ENCODE peak calls at places on chromosomes 2 and 18, in seven cellular contexts. R, I, N, G, L, E and M are unnamed samples.
A peak's percentile ranks its signal among the peaks of the same experiment; 100 is the strongest.

GRCh38 chr2:157444643-157445040 is 753 bp upstream of the CYTIP start:
- DNase-seq in I (no peak), R (no peak), G (no peak), N (no peak), E (no peak), L (no peak), M (no peak)

GRCh38 chr2:97857553-97857952 is 138.2 kb downstream of the TMEM131 start:
- DNase-seq in L (no peak), E (no peak), N (no peak), I (no peak), R (no peak), G (no peak), M (no peak)

GRCh38 chr2:56185101-56185581 is 1.4 kb downstream of the CCDC85A start:
- DNase-seq in G (peak; percentile 8), L (no peak), R (no peak), I (no peak), E (peak; percentile 31), N (peak; percentile 63), M (no peak)

GRCh38 chr2:216920150-216920846 is 60.4 kb upstream of the TNP1 start:
- DNase-seq in G (no peak), E (no peak), R (no peak), I (no peak), L (no peak), N (peak; percentile 65), M (no peak)

GRCh38 chr2:176104338-176105077 is 2.6 kb upstream of the HOXD11 start:
- DNase-seq in L (no peak), G (no peak), R (peak; percentile 78), N (no peak), E (no peak), I (no peak), M (no peak)

GRCh38 chr2:15812187-15812830 is 128.0 kb upstream of the MYCN start:
- DNase-seq in N (no peak), E (no peak), R (no peak), L (no peak), I (no peak), G (no peak), M (no peak)

GRCh38 chr2:68031546-68032160 is 31.2 kb downstream of the C1D start:
- DNase-seq in E (no peak), G (peak; percentile 72), R (no peak), L (no peak), I (peak; percentile 78), N (no peak), M (no peak)

GRCh38 chr2:194545978-194546377 is 1111.0 kb upstream of the SLC39A10 start:
- DNase-seq in L (no peak), G (no peak), I (peak; percentile 34), E (no peak), R (no peak), N (no peak), M (no peak)

GRCh38 chr2:120625865-120626560 is 109.7 kb upstream of the GLI2 start:
- DNase-seq in R (no peak), L (peak; percentile 85), I (no peak), E (peak; percentile 91), N (no peak), G (no peak), M (no peak)

GRCh38 chr18:32877371-32877770 is 104.5 kb upstream of the KLHL14 start:
- DNase-seq in N (no peak), E (no peak), I (no peak), G (no peak), R (no peak), L (no peak), M (no peak)

GRCh38 chr2:239035361-239035814 is 187.5 kb downstream of the TWIST2 start:
- DNase-seq in E (no peak), L (peak; percentile 90), N (peak; percentile 83), I (peak; percentile 13), R (no peak), G (peak; percentile 24), M (no peak)

GRCh38 chr2:234686088-234686890 is 189.4 kb upstream of the ARL4C start:
- DNase-seq in N (no peak), G (peak; percentile 52), R (peak; percentile 23), I (peak; percentile 81), E (peak; percentile 36), L (no peak), M (no peak)

GRCh38 chr2:43127208-43127940 is 99.0 kb downstream of the ZFP36L2 start:
- DNase-seq in I (peak; percentile 55), R (no peak), G (peak; percentile 70), N (peak; percentile 90), L (peak; percentile 91), E (peak; percentile 33), M (no peak)

GRCh38 chr2:218046234-218046633 is 22.8 kb upstream of the RUFY4 start:
- DNase-seq in I (no peak), N (no peak), R (no peak), G (no peak), E (no peak), L (no peak), M (no peak)

DNA sequence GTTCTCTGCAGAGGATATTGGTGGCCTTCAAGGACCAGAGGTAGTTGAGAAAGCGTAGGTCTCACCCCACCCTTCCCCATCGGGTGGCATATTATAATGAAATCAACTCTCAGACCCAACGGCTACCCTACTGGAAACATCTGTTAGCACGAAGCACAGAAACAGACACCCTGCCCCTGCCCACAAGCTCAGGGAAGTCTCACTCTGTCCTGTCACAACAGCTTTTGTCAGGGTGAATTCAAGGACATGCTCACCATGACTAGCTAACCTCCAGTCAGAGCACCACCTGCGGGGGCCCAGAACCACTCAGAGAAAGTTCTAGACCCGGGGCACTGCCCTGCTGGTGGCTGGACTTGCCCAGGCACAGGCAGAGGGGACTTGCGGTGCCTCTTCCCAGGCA is 3.5 kb upstream of the B3GNT7 start:
- DNase-seq in L (no peak), E (no peak), I (no peak), G (no peak), R (no peak), N (no peak), M (no peak)
- H3K4me3 ChIP-seq in L (no peak overlapping the region), E (no peak overlapping the region), I (no peak overlapping the region), G (no peak overlapping the region), R (no peak overlapping the region), N (no peak overlapping the region), M (no peak overlapping the region)

DNA sequence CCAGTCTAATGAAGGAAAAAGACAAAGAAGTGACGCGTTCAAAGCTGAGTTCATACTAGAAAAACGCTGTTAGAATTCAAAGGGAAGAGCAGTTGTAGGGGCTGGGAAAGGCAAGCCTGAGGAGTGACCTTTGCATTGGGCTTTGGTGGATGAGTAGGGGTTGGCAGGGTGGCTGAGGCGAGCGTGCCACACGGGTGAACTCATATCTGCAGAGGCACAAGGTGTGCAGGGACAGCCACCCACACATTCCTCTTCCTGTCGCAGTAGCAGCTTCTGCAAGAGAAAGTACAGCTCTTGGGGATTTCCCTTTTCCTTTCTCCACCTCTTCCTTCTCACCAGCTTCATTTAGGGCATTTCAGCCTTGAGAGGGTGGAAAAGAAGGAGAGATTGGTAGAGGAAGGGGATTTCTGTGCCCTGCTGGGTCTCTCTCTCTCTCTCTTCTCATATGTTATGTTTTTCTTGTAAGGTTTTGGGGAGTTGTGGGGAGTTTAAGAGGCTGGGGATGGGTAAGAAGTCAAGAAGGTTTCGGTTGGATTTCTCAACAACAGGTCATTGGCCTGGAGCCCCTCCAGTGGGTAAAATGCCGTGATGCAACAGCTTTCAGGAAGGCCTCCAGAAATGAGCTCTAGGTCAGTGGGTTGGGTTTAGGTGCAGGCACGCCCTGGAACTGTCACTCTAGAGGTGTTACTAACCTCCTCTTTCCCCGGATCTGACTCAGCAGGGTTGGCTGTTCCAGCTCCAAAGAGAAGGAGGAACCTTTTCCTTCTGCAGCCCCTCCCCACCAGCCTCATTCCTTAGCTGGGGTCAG is 40.1 kb downstream of the ODC1 start:
- DNase-seq in G (peak; percentile 73), E (peak; percentile 70), I (peak; percentile 74), R (no peak), N (no peak), L (no peak), M (peak; percentile 66)
- H3K4me3 ChIP-seq in G (no peak overlapping the region), E (no peak overlapping the region), I (no peak overlapping the region), R (peak overlapping the region; percentile 22), N (no peak overlapping the region), L (no peak overlapping the region), M (no peak overlapping the region)

GRCh38 chr2:73177645-73178255 is 24.6 kb upstream of the NOTO start:
- DNase-seq in L (no peak), N (peak; percentile 47), R (no peak), G (no peak), I (no peak), E (no peak), M (no peak)

GRCh38 chr2:73174941-73175662 is 27.3 kb upstream of the NOTO start:
- DNase-seq in G (no peak), N (no peak), R (no peak), L (no peak), E (no peak), I (peak; percentile 2), M (no peak)

GRCh38 chr2:73175663-73176204 is 26.6 kb upstream of the NOTO start:
- DNase-seq in R (peak; percentile 92), E (peak; percentile 65), G (peak; percentile 82), N (peak; percentile 84), I (peak; percentile 54), L (peak; percentile 94), M (no peak)

GRCh38 chr2:73176881-73177644 is 25.3 kb upstream of the NOTO start:
- DNase-seq in I (peak; percentile 85), G (peak; percentile 92), L (peak; percentile 98), E (peak; percentile 86), R (peak; percentile 94), N (peak; percentile 95), M (no peak)

DNA sequence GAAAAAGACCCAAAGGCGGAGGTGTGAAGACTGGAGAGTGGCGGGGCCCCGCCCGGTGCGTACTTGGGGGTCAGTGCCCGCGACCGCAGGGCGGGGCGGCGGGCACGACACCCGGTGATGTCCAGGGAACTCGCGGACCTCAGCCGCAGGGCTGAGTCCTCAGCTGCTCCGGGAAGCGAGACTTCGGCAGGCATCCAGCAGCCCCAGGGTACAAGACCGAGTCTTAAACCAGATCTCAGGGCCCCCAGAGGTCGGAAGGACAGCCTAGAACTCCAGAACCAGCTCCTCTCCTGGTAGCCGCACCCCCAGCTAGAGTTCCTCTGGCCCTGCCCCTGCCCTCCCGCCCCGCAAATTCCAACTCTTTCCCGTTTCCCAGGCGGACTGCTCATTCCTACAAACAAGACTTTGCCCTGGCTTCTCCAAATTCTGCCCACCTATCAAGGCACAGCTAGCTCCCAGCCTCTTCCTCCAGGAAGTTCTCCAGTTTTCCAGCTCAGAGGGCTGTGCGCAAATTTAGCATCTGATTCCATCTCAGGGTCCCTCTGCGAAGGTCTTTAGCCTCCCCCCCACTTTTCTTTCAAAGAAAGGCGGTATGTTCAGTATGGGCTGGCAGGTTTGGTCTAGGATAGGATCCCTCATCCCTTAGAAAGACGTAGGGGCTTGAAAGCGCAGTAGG is 26.0 kb upstream of the NOTO start:
- DNase-seq in R (no peak), N (peak; percentile 53), I (peak; percentile 2), L (no peak), G (peak; percentile 41), E (no peak), M (no peak)
- H3K4me3 ChIP-seq in R (peak overlapping the region; percentile 55), N (peak overlapping the region; percentile 75), I (peak overlapping the region; percentile 69), L (peak overlapping the region; percentile 8), G (peak overlapping the region; percentile 28), E (peak overlapping the region; percentile 11), M (peak overlapping the region; percentile 65)

DNA sequence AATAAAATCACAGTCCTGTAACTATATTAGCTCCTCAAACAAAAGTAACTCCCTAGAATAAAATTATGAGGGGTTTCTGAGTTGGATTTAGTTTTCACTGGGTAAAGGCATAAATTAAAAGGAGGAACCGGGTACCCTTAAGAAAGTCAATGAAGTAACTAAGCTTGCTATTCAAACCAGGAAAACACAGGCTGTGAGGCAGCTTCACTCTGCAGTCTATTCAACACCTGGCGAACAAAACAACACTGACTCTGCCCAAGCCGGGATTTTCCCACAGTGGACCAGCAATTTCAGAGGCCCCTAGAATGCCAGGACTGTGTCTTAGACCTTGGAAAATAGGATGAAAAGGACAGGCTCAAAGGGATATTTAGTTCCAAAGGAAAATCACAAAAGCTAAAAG is 24.6 kb upstream of the CREB1 start:
- DNase-seq in R (no peak), E (no peak), I (no peak), L (no peak), G (no peak), N (no peak), M (no peak)
- H3K4me3 ChIP-seq in R (no peak overlapping the region), E (no peak overlapping the region), I (no peak overlapping the region), L (no peak overlapping the region), G (no peak overlapping the region), N (no peak overlapping the region), M (no peak overlapping the region)

GRCh38 chr2:201644001-201644400 is 698 bp upstream of the TMEM237 start:
- DNase-seq in I (peak; percentile 32), E (peak; percentile 58), R (no peak), G (peak; percentile 50), N (no peak), L (no peak), M (no peak)
- H3K4me3 ChIP-seq in I (peak overlapping the region; percentile 75), E (peak overlapping the region; percentile 80), R (peak overlapping the region; percentile 92), G (peak overlapping the region; percentile 54), N (peak overlapping the region; percentile 93), L (peak overlapping the region; percentile 60), M (peak overlapping the region; percentile 93)